ENCODE peak calls at places on chromosomes 7 and 10, in four cellular contexts. B is kidney, P is psoas muscle, A is K562. E is an unnamed sample.

GRCh38 chr10:17504547-17505245 is 50.3 kb upstream of the ST8SIA6 start:
- DNase-seq in B (no peak), A (no peak), P (no peak), E (no peak)

GRCh38 chr10:101466016-101466912 is 112.3 kb downstream of the BTRC start:
- DNase-seq in A (no peak), P (no peak), B (no peak), E (no peak)

GRCh38 chr10:42979181-42979580 is 97.7 kb upstream of the RET start:
- DNase-seq in A (peak; percentile 33), P (no peak), B (peak; percentile 10), E (no peak)

GRCh38 chr7:147510913-147511312 is 1079.7 kb upstream of the C7orf33 start:
- DNase-seq in P (no peak), A (no peak), B (no peak), E (no peak)

GRCh38 chr10:102313221-102313896 is 68.0 kb downstream of the GBF1 start:
- DNase-seq in A (no peak), B (no peak), P (no peak), E (no peak)

GRCh38 chr10:100569687-100570517 is 34.2 kb downstream of the HIF1AN start:
- DNase-seq in B (no peak), A (peak; percentile 25), P (no peak), E (no peak)

GRCh38 chr10:82778908-82779307 is 903.9 kb downstream of the NRG3 start:
- DNase-seq in B (no peak), A (no peak), P (no peak), E (no peak)

GRCh38 chr10:18607503-18607902 is 43.9 kb downstream of the NSUN6 start:
- DNase-seq in A (peak; percentile 54), P (no peak), B (no peak), E (no peak)

GRCh38 chr7:74707216-74707615 is 49.7 kb downstream of the GTF2I start:
- DNase-seq in A (no peak), P (no peak), B (no peak), E (no peak)

GRCh38 chr7:74708569-74709275 is 51.2 kb downstream of the GTF2I start:
- DNase-seq in P (no peak), A (no peak), B (no peak), E (no peak)

GRCh38 chr7:74713567-74713966 is 56.0 kb downstream of the GTF2I start:
- DNase-seq in A (no peak), P (no peak), B (no peak), E (no peak)

DNA sequence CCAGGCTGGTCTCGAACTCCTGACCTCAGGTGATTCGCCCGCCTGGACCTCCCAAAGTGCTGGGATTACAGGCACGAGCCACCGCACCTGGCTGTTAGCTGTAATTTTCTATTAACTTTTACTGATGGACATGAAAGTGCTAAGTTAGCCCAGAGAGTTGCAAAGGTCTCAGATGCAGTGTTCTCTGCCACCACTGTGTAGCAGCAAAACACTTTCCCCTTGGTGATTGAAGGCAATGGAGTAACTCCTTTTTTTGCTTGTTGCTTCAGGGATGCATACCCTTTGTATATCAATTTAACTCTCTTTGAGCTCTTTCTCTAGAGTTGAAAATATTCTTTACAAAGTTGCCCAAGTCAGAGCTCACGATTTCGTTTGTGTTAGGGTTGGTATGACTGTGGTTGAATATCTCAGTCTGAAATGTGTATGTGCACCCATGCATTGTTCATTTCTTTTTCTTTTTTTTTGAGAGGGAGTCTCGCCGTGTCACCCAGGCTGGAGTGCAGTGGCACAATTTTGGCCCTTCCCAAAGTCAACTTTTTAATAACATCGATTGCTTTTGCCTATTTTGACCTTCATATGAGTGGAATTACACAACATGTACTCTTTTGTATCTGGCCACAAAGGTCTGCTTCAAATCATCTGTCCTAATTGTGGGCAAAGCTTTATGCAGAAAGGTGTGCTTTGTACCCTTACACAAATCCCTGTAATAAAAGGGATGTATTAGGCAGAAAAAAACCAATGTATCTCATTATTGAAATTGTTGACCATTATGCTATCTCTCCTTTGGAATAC is 52.6 kb downstream of the GTF2I start:
- DNase-seq in B (no peak), A (no peak), P (no peak), E (no peak)
- TF ChIP-seq CTCF in B (no peak), A (peak; percentile 52), P (no peak), E (no peak)

DNA sequence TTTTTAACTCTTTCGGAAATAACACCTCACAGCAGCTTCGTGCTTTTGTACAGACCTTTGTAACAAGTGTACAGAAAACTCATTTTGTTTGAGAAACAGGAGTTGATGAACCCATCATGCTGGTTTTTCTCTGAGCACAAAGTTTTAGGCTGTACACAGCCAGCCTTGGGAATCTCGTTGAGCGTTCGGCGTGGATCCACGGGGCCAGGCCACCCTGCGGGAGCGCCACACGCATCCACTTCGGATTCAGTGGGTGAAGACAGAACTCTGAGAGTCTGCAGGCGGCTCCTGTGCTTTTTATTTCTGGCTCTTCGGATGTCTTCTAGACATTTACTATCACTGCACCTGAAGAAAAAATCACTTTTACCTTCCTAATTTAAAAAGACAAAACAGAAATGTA is 131.2 kb downstream of the SMURF1 start:
- DNase-seq in B (no peak), P (no peak), A (no peak), E (no peak)
- H3K36me3 ChIP-seq in B (peaks cover 55% of the 10 kb centered on the region), P (peaks cover 92% of the 10 kb centered on the region), A (peaks cover 79% of the 10 kb centered on the region), E (peaks cover 52% of the 10 kb centered on the region)

GRCh38 chr10:78971094-78971682 is 97.6 kb upstream of the ZMIZ1 start:
- DNase-seq in B (peak; percentile 21), A (no peak), P (no peak), E (no peak)
- TF ChIP-seq CTCF in B (no peak), A (peak; percentile 38), P (no peak), E (no peak)

DNA sequence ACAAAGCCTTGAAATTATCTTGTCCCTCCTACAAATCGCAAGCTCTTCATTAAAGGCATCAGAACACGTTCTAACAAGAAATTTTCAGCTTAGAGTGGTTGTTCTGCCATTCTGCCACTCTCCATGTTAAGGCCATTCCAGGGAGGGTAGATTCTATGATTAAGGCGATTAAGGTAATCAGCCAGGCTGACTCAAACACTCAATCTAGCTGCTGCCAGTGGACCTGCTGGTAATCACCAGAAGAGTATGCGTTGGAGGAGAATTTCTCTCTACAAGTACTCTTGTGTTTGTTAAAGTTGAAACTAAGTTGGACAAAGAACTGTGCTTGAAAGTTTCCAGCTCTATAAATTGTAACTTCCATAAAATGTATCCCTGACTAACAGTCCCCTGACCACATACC is 149.2 kb upstream of the COL1A2 start:
- DNase-seq in A (no peak), B (no peak), P (no peak), E (no peak)
- H3K36me3 ChIP-seq in A (no peaks in the 10 kb centered on the region), B (no peaks in the 10 kb centered on the region), P (no peaks in the 10 kb centered on the region), E (no peaks in the 10 kb centered on the region)

GRCh38 chr7:29297194-29297890 is 102.8 kb downstream of the CHN2 start:
- DNase-seq in B (no peak), P (no peak), A (peak; percentile 30), E (no peak)
- TF ChIP-seq CTCF in B (no peak), P (no peak), A (peak; percentile 48), E (no peak)

DNA sequence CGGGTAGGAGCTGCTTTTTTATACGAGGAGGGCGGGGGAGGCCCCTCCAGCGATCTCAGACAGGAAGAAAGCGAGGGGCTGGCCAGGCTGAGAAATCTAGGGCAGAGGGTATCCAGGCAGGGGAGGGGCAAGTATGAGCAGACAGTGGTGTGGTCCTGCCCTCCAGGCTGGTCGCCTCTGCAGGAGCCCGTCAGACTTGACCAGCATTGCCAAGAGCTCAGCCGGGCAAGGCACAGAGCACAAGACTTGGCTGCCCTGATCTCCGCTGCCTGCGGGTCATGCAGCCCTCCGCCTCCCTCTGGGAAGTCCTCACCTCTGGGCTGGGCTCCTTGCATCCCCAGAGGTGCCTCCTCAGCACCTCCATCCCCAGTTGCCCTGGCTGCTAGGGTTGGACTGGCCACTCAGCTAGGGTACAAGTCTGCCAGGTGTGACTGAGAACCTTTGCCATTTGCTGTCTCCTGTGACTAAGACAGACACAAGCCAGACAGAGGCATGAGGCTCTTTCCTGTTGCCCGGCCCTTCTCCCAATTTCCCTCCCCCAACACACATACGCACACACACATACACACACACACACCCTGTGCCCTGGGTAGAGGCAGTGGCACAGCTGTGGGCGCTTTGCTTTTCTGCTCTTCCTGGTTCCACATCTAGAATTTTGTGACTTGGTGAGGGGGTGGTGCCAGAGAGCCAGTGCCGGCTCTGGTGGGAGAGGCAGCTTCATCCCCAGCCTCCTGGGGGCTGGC is 59.1 kb upstream of the PPIF start:
- DNase-seq in A (no peak), P (no peak), B (no peak), E (no peak)
- H3K36me3 ChIP-seq in A (peaks cover 6% of the 10 kb centered on the region), P (peaks cover 57% of the 10 kb centered on the region), B (peaks cover 6% of the 10 kb centered on the region), E (peaks cover 94% of the 10 kb centered on the region)

DNA sequence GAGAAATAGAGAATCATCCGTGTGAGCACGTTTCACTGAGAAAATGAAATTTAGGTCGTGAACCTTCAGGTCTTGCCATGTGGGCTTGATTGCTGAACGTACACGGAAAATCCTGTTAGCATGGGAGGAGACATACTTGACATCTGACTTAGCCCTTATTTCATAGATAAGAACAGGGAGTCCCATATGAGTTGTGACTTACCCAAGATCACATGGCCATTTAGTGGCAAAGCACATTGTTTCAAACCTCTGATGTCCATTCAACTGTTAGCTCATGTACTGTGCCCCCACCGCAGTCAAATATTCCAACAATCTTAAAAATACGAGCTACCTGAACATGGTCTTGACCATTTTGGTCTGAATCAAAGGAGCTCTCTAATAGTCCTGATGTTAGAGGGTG is 411.2 kb upstream of the FZD8 start:
- DNase-seq in A (no peak), B (no peak), P (no peak), E (no peak)
- TF ChIP-seq CTCF in A (no peak), B (no peak), P (no peak), E (no peak)

E was measured in esophagus squamous epithelium.